ENCODE peak calls at places on chromosomes 11 and 22, in seven cellular contexts. X, Q, A, M, J, D and I are unnamed samples.

GRCh38 chr11:35619030-35619753 is 932 bp downstream of the FJX1 start:
- DNase-seq in X (no peak), Q (peak), A (peak), M (peak), J (no peak), D (peak), I (peak)

GRCh38 chr11:76637491-76638266 is 32.9 kb downstream of the LRRC32 start:
- DNase-seq in X (no peak), Q (peak), A (no peak), M (no peak), J (no peak), D (peak), I (no peak)

GRCh38 chr11:95092549-95093324 is 3.1 kb downstream of the ENDOD1 start:
- DNase-seq in X (no peak), Q (peak), A (peak), M (peak), J (no peak), D (peak), I (no peak)

GRCh38 chr11:16542353-16542752 is 186.0 kb upstream of the SOX6 start:
- DNase-seq in X (no peak), Q (no peak), A (no peak), M (no peak), J (no peak), D (no peak), I (no peak)

GRCh38 chr22:42283288-42284229 is 13.1 kb upstream of the TCF20 start:
- DNase-seq in X (no peak), Q (no peak), A (no peak), M (peak), J (no peak), D (no peak), I (no peak)

GRCh38 chr22:37229805-37230672 is 14.0 kb downstream of the RAC2 start:
- DNase-seq in X (peak), Q (no peak), A (peak), M (peak), J (no peak), D (peak), I (no peak)

GRCh38 chr11:58027341-58027740 is 3.4 kb upstream of the OR6Q1 start:
- DNase-seq in X (no peak), Q (no peak), A (no peak), M (peak), J (no peak), D (peak), I (no peak)

GRCh38 chr11:79940165-79940564 is 499.3 kb upstream of the TENM4 start:
- DNase-seq in X (no peak), Q (no peak), A (no peak), M (peak), J (no peak), D (no peak), I (no peak)

GRCh38 chr11:65479184-65480145 is 19.4 kb upstream of the MALAT1 start:
- DNase-seq in X (peak), Q (peak), A (peak), M (peak), J (peak), D (peak), I (peak)

GRCh38 chr11:21625982-21626381 is 566.9 kb upstream of the ANO5 start:
- DNase-seq in X (no peak), Q (peak), A (no peak), M (peak), J (no peak), D (no peak), I (no peak)

GRCh38 chr11:47917643-47918369 is 62.6 kb upstream of the PTPRJ start:
- DNase-seq in X (peak), Q (peak), A (peak), M (peak), J (peak), D (peak), I (peak)

GRCh38 chr11:23711981-23712380 is 784.9 kb upstream of the LUZP2 start:
- DNase-seq in X (no peak), Q (no peak), A (no peak), M (no peak), J (no peak), D (no peak), I (no peak)

GRCh38 chr22:30424471-30425326 is 869 bp upstream of the MTFP1 start:
- DNase-seq in X (no peak), Q (no peak), A (peak), M (no peak), J (no peak), D (no peak), I (no peak)

GRCh38 chr11:1436468-1437030 is 46.8 kb downstream of the BRSK2 start:
- DNase-seq in X (no peak), Q (no peak), A (no peak), M (no peak), J (no peak), D (no peak), I (no peak)

GRCh38 chr22:44795701-44796630 is 43.6 kb downstream of the ARHGAP8 start:
- DNase-seq in X (no peak), Q (no peak), A (no peak), M (no peak), J (no peak), D (no peak), I (no peak)

DNA sequence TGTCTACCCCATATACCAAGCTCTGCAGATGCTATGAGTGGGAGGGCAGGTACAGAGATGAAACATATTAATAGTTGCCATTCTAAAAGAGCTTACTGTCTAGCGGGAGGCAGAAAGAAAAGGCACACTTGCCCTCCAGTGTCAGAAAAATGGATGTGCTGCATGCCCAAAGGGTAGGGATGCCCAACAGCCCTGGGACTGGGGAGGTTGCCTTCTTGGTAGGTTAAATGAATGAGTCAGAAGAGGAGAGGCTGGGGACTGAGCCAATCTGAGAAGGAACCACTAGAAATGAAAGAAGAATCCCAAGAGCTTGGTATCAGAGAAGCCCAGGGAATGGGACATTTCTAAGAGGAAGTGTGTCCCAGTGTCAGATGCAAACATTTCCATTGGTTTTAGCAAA is 1.2 kb downstream of the BIRC3 start:
- DNase-seq in X (peak), Q (no peak), A (no peak), M (peak), J (no peak), D (no peak), I (no peak)
- H3K4me3 ChIP-seq in X (peak), Q (no peak), A (peak), M (no peak), J (peak), D (no peak), I (peak)

DNA sequence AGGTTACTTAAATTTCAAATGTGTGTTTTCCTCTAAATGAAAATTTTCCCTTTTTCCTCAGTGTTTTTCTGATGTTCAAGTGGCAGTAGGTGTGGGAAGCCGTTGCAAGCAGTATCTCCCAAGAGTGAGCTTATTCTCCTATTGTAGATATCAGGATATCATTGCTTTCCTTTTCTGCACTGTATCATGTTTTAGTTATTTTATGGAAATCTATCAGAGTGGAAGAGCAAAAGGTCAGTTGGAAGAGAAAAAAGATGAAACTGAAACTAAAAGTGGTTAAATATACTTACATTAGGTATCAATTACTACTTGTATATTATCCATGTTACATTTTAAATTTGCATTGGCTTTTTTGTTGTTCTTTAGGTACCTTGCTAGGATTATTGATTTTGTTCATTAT is 57.0 kb downstream of the PDE3B start:
- DNase-seq in X (no peak), Q (no peak), A (no peak), M (no peak), J (no peak), D (no peak), I (no peak)
- H3K4me3 ChIP-seq in X (no peak), Q (no peak), A (no peak), M (peak), J (no peak), D (no peak), I (no peak)

DNA sequence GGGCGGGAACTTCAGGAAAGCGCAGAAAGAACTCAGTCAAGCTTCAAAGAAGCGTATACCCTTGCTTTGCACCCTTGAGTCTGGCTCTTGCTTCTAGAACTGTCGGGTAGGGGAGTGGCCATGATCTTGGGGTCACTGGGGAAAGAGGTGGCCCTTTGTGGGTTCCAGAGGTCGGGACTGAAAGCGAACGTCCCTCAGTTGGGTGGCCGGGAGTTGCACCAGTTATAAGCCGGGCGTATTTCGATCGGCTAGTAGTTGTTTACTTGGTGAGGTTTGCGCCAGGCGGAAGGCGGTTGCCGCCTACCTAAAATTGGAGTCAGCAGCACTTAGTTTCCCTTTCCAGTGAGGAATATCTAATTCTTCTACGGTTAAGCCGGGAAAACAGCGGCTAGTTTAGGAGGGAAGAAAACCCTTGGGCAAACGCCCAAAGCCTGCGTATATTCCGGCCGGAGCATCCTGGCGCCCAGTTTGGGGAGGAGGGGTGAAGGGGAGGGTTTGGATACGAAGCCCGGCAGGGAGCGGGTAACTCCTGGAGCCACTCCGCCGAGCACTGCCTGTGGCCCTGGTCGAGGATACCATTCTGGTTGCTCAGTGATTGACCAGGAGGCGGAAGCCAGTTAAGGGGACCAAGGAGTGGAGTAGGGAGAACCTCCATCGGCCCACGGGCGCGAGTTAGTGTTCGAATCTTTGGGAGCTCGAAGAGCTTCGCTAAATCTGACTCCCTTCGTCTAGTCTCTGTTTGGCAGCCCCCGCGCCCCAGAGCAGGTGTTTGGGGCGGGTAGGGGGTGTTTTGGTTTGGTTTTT is 810 bp upstream of the WT1 start:
- DNase-seq in X (no peak), Q (no peak), A (no peak), M (no peak), J (no peak), D (peak), I (no peak)
- H3K4me3 ChIP-seq in X (peak), Q (no peak), A (no peak), M (no peak), J (peak), D (peak), I (peak)

GRCh38 chr22:43310311-43310710 is 32.9 kb downstream of the SCUBE1 start:
- DNase-seq in X (no peak), Q (no peak), A (no peak), M (no peak), J (no peak), D (peak), I (no peak)

GRCh38 chr22:43314611-43315010 is 28.6 kb downstream of the SCUBE1 start:
- DNase-seq in X (no peak), Q (no peak), A (no peak), M (no peak), J (no peak), D (no peak), I (no peak)

GRCh38 chr22:43310798-43311197 is 32.4 kb downstream of the SCUBE1 start:
- DNase-seq in X (no peak), Q (no peak), A (no peak), M (no peak), J (no peak), D (no peak), I (no peak)

GRCh38 chr22:43313497-43314474 is 29.4 kb downstream of the SCUBE1 start:
- DNase-seq in X (no peak), Q (peak), A (no peak), M (no peak), J (no peak), D (peak), I (no peak)

GRCh38 chr22:43312608-43313007 is 30.6 kb downstream of the SCUBE1 start:
- DNase-seq in X (no peak), Q (no peak), A (no peak), M (no peak), J (no peak), D (no peak), I (no peak)
- H3K4me3 ChIP-seq in X (no peak), Q (no peak), A (no peak), M (no peak), J (no peak), D (no peak), I (no peak)

GRCh38 chr22:46043339-46043738 is 66.4 kb upstream of the WNT7B start:
- DNase-seq in X (peak), Q (peak), A (no peak), M (no peak), J (peak), D (no peak), I (peak)
- H3K4me3 ChIP-seq in X (peak), Q (no peak), A (no peak), M (peak), J (peak), D (peak), I (peak)

DNA sequence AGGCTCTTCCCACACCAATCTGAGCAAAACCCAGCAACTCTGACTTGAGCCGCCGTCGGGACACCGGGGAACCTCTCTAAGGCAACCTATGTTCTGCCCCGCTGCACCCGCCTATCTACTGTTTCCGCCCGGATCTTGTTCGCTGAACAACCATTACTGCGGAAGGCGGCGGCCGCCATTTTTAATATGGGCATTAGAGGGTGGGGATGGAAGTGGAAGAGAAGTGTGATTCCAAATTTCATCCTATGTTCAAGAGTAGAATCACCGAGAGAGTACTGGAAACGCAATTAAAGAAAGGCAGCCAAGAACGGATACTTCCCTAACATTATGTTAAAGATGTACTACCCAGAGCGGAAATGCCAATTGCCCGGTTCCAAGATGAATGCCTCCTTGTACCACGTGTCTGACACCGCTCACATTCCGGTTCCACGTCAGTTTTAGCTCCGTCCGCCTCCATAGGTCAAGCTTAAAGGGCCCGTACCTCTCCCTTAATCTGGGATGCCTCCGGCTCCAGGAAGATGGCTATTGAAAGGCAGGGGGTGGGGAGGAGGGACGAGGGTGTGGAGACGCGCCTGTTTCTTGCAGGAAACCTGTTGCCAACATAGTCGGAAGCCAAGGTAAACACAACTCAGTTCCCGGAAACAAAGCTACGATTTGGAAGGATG is at the start of gene DPAGT1:
- DNase-seq in X (peak), Q (peak), A (peak), M (peak), J (peak), D (peak), I (peak)
- H3K4me3 ChIP-seq in X (peak), Q (peak), A (peak), M (peak), J (peak), D (peak), I (peak)

GRCh38 chr11:131975624-131976420 is 605.4 kb downstream of the NTM start:
- DNase-seq in X (no peak), Q (no peak), A (no peak), M (no peak), J (no peak), D (no peak), I (no peak)

GRCh38 chr11:131977231-131977630 is 606.8 kb downstream of the NTM start:
- DNase-seq in X (no peak), Q (no peak), A (no peak), M (peak), J (no peak), D (no peak), I (no peak)

GRCh38 chr11:131978351-131978750 is 607.9 kb downstream of the NTM start:
- DNase-seq in X (no peak), Q (no peak), A (no peak), M (peak), J (no peak), D (no peak), I (no peak)

GRCh38 chr11:131979364-131979763 is 608.9 kb downstream of the NTM start:
- DNase-seq in X (no peak), Q (no peak), A (no peak), M (no peak), J (no peak), D (no peak), I (no peak)

GRCh38 chr11:131977854-131978253 is 607.4 kb downstream of the NTM start:
- DNase-seq in X (no peak), Q (no peak), A (no peak), M (peak), J (no peak), D (no peak), I (no peak)
- H3K4me3 ChIP-seq in X (no peak), Q (no peak), A (no peak), M (no peak), J (no peak), D (no peak), I (no peak)

DNA sequence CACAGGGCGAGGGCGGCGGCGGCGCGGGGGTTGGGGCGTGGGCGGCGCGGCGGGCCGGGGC is at the start of gene RTN4R:
- DNase-seq in X (no peak), Q (no peak), A (no peak), M (no peak), J (no peak), D (no peak), I (no peak)
- H3K4me3 ChIP-seq in X (peak), Q (no peak), A (peak), M (peak), J (peak), D (peak), I (peak)

GRCh38 chr11:88308576-88308975 is 29.0 kb downstream of the CTSC start:
- DNase-seq in X (no peak), Q (no peak), A (no peak), M (no peak), J (no peak), D (no peak), I (no peak)
- H3K4me3 ChIP-seq in X (no peak), Q (no peak), A (no peak), M (no peak), J (no peak), D (no peak), I (no peak)

DNA sequence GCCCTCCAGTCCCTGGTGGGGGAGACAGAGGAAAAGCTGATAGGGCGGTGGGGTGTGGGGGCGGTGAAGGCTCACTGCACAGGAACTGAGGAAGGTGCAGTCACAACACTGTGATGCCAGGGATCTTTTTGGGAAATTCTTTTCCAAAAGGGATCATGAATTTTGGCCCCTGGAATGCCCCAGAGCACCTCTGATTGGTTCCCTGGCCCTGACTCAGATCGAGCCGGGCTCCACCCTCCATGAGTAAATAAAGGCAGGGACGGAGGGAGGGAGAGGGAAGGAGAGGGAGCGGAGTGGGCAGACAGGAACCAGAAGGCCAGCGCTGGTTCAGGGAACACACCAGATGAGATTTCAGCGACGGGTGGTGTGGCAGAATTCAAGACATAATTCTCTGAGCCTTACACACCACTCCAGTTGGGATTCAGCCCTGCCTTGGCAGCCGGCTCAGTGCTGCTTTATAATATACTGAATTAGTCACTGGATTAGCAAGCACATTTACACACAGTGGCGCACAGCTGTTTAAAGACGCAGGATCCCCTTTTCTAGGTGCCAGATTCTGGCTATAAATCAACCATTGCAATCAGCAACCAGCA is 80.3 kb downstream of the ETS1 start:
- DNase-seq in X (peak), Q (peak), A (peak), M (peak), J (peak), D (peak), I (peak)
- H3K4me3 ChIP-seq in X (peak), Q (no peak), A (peak), M (peak), J (peak), D (peak), I (peak)